ENCODE peak calls at places on chromosomes 4 and X, in ten cellular contexts. One of them, this sample, is unnamed.

GRCh38 chr4:174591243-174592021 is 69.1 kb upstream of the HPGD start:
- DNase-seq in IMR-90: no peak
- DNase-seq in CD8-positive, alpha-beta T cell: no peak
- DNase-seq in left lung: no peak
- DNase-seq in ascending aorta: no peak
- DNase-seq in SK-N-SH: no peak
- DNase-seq in dorsolateral prefrontal cortex: no peak
- DNase-seq in pancreas: no peak
- DNase-seq in naive thymus-derived CD4-positive, alpha-beta T cell: peak
- DNase-seq in colonic mucosa: no peak
- DNase-seq in this sample: no peak

GRCh38 chrX:10974920-10975319 is 136.2 kb upstream of the HCCS start:
- DNase-seq in IMR-90: no peak
- DNase-seq in CD8-positive, alpha-beta T cell: no peak
- DNase-seq in left lung: no peak
- DNase-seq in ascending aorta: no peak
- DNase-seq in SK-N-SH: no peak
- DNase-seq in dorsolateral prefrontal cortex: no peak
- DNase-seq in pancreas: no peak
- DNase-seq in naive thymus-derived CD4-positive, alpha-beta T cell: no peak
- DNase-seq in colonic mucosa: no peak
- DNase-seq in this sample: no peak

GRCh38 chrX:100373673-100374072 is 36.4 kb downstream of the PCDH19 start:
- DNase-seq in IMR-90: no peak
- DNase-seq in CD8-positive, alpha-beta T cell: no peak
- DNase-seq in left lung: no peak
- DNase-seq in ascending aorta: no peak
- DNase-seq in SK-N-SH: no peak
- DNase-seq in dorsolateral prefrontal cortex: no peak
- DNase-seq in pancreas: no peak
- DNase-seq in naive thymus-derived CD4-positive, alpha-beta T cell: no peak
- DNase-seq in colonic mucosa: no peak
- DNase-seq in this sample: no peak

GRCh38 chr4:168735735-168736134 is 238.9 kb downstream of the PALLD start:
- DNase-seq in IMR-90: no peak
- DNase-seq in CD8-positive, alpha-beta T cell: no peak
- DNase-seq in left lung: no peak
- DNase-seq in ascending aorta: no peak
- DNase-seq in SK-N-SH: no peak
- DNase-seq in dorsolateral prefrontal cortex: no peak
- DNase-seq in pancreas: no peak
- DNase-seq in naive thymus-derived CD4-positive, alpha-beta T cell: no peak
- DNase-seq in colonic mucosa: no peak
- DNase-seq in this sample: no peak

GRCh38 chrX:66021758-66022741 is 17.8 kb downstream of the VSIG4 start:
- DNase-seq in IMR-90: no peak
- DNase-seq in CD8-positive, alpha-beta T cell: no peak
- DNase-seq in left lung: no peak
- DNase-seq in ascending aorta: no peak
- DNase-seq in SK-N-SH: no peak
- DNase-seq in dorsolateral prefrontal cortex: no peak
- DNase-seq in pancreas: no peak
- DNase-seq in naive thymus-derived CD4-positive, alpha-beta T cell: no peak
- DNase-seq in colonic mucosa: no peak
- DNase-seq in this sample: no peak

GRCh38 chr4:117983541-117984451 is 50.5 kb upstream of the NDST3 start:
- DNase-seq in IMR-90: peak
- DNase-seq in CD8-positive, alpha-beta T cell: no peak
- DNase-seq in left lung: no peak
- DNase-seq in ascending aorta: no peak
- DNase-seq in SK-N-SH: no peak
- DNase-seq in dorsolateral prefrontal cortex: no peak
- DNase-seq in pancreas: no peak
- DNase-seq in naive thymus-derived CD4-positive, alpha-beta T cell: no peak
- DNase-seq in colonic mucosa: no peak
- DNase-seq in this sample: no peak

GRCh38 chrX:13664026-13664425 is 11.1 kb downstream of the TCEANC start:
- DNase-seq in IMR-90: no peak
- DNase-seq in CD8-positive, alpha-beta T cell: no peak
- DNase-seq in left lung: no peak
- DNase-seq in ascending aorta: no peak
- DNase-seq in SK-N-SH: no peak
- DNase-seq in dorsolateral prefrontal cortex: no peak
- DNase-seq in pancreas: no peak
- DNase-seq in naive thymus-derived CD4-positive, alpha-beta T cell: no peak
- DNase-seq in colonic mucosa: no peak
- DNase-seq in this sample: no peak

GRCh38 chr4:80202190-80202711 is 4.9 kb downstream of the PRDM8 start:
- DNase-seq in IMR-90: peak
- DNase-seq in CD8-positive, alpha-beta T cell: peak
- DNase-seq in left lung: peak
- DNase-seq in ascending aorta: no peak
- DNase-seq in SK-N-SH: no peak
- DNase-seq in dorsolateral prefrontal cortex: peak
- DNase-seq in pancreas: peak
- DNase-seq in naive thymus-derived CD4-positive, alpha-beta T cell: peak
- DNase-seq in colonic mucosa: peak
- DNase-seq in this sample: peak

GRCh38 chr4:38226170-38226569 is 266.0 kb downstream of the PTTG2 start:
- DNase-seq in IMR-90: no peak
- DNase-seq in CD8-positive, alpha-beta T cell: no peak
- DNase-seq in left lung: no peak
- DNase-seq in ascending aorta: no peak
- DNase-seq in SK-N-SH: no peak
- DNase-seq in dorsolateral prefrontal cortex: no peak
- DNase-seq in pancreas: no peak
- DNase-seq in naive thymus-derived CD4-positive, alpha-beta T cell: no peak
- DNase-seq in colonic mucosa: no peak
- DNase-seq in this sample: no peak

GRCh38 chr4:183517781-183518180 is 12.9 kb downstream of the ING2 start:
- DNase-seq in IMR-90: peak
- DNase-seq in CD8-positive, alpha-beta T cell: no peak
- DNase-seq in left lung: no peak
- DNase-seq in ascending aorta: no peak
- DNase-seq in SK-N-SH: no peak
- DNase-seq in dorsolateral prefrontal cortex: no peak
- DNase-seq in pancreas: no peak
- DNase-seq in naive thymus-derived CD4-positive, alpha-beta T cell: no peak
- DNase-seq in colonic mucosa: no peak
- DNase-seq in this sample: no peak

GRCh38 chr4:13860126-13860525 is 232.6 kb upstream of the BOD1L1 start:
- DNase-seq in IMR-90: no peak
- DNase-seq in CD8-positive, alpha-beta T cell: no peak
- DNase-seq in left lung: no peak
- DNase-seq in ascending aorta: no peak
- DNase-seq in SK-N-SH: peak
- DNase-seq in dorsolateral prefrontal cortex: no peak
- DNase-seq in pancreas: no peak
- DNase-seq in naive thymus-derived CD4-positive, alpha-beta T cell: no peak
- DNase-seq in colonic mucosa: no peak
- DNase-seq in this sample: no peak

GRCh38 chr4:6753103-6753560 is 29.4 kb upstream of the KIAA0232 start:
- DNase-seq in IMR-90: no peak
- DNase-seq in CD8-positive, alpha-beta T cell: no peak
- DNase-seq in left lung: no peak
- DNase-seq in ascending aorta: no peak
- DNase-seq in SK-N-SH: no peak
- DNase-seq in dorsolateral prefrontal cortex: no peak
- DNase-seq in pancreas: no peak
- DNase-seq in naive thymus-derived CD4-positive, alpha-beta T cell: no peak
- DNase-seq in colonic mucosa: peak
- DNase-seq in this sample: no peak

GRCh38 chr4:88503344-88503743 is 20.2 kb downstream of the PYURF start:
- DNase-seq in IMR-90: no peak
- DNase-seq in CD8-positive, alpha-beta T cell: no peak
- DNase-seq in left lung: no peak
- DNase-seq in ascending aorta: no peak
- DNase-seq in SK-N-SH: no peak
- DNase-seq in dorsolateral prefrontal cortex: no peak
- DNase-seq in pancreas: no peak
- DNase-seq in naive thymus-derived CD4-positive, alpha-beta T cell: no peak
- DNase-seq in colonic mucosa: no peak
- DNase-seq in this sample: no peak

GRCh38 chr4:122857160-122857559 is 30.5 kb downstream of the FGF2 start:
- DNase-seq in IMR-90: no peak
- DNase-seq in CD8-positive, alpha-beta T cell: no peak
- DNase-seq in left lung: no peak
- DNase-seq in ascending aorta: no peak
- DNase-seq in SK-N-SH: no peak
- DNase-seq in dorsolateral prefrontal cortex: no peak
- DNase-seq in pancreas: no peak
- DNase-seq in naive thymus-derived CD4-positive, alpha-beta T cell: no peak
- DNase-seq in colonic mucosa: no peak
- DNase-seq in this sample: no peak

GRCh38 chr4:122854860-122855259 is 28.2 kb downstream of the FGF2 start:
- DNase-seq in IMR-90: no peak
- DNase-seq in CD8-positive, alpha-beta T cell: no peak
- DNase-seq in left lung: no peak
- DNase-seq in ascending aorta: no peak
- DNase-seq in SK-N-SH: no peak
- DNase-seq in dorsolateral prefrontal cortex: peak
- DNase-seq in pancreas: no peak
- DNase-seq in naive thymus-derived CD4-positive, alpha-beta T cell: no peak
- DNase-seq in colonic mucosa: no peak
- DNase-seq in this sample: no peak

GRCh38 chr4:122851568-122851967 is 24.9 kb downstream of the FGF2 start:
- DNase-seq in IMR-90: no peak
- DNase-seq in CD8-positive, alpha-beta T cell: no peak
- DNase-seq in left lung: no peak
- DNase-seq in ascending aorta: no peak
- DNase-seq in SK-N-SH: no peak
- DNase-seq in dorsolateral prefrontal cortex: no peak
- DNase-seq in pancreas: no peak
- DNase-seq in naive thymus-derived CD4-positive, alpha-beta T cell: no peak
- DNase-seq in colonic mucosa: no peak
- DNase-seq in this sample: no peak

GRCh38 chr4:122855491-122855890 is 28.9 kb downstream of the FGF2 start:
- DNase-seq in IMR-90: no peak
- DNase-seq in CD8-positive, alpha-beta T cell: no peak
- DNase-seq in left lung: no peak
- DNase-seq in ascending aorta: no peak
- DNase-seq in SK-N-SH: no peak
- DNase-seq in dorsolateral prefrontal cortex: no peak
- DNase-seq in pancreas: no peak
- DNase-seq in naive thymus-derived CD4-positive, alpha-beta T cell: no peak
- DNase-seq in colonic mucosa: no peak
- DNase-seq in this sample: no peak

GRCh38 chr4:122854444-122854843 is 27.8 kb downstream of the FGF2 start:
- DNase-seq in IMR-90: no peak
- DNase-seq in CD8-positive, alpha-beta T cell: no peak
- DNase-seq in left lung: no peak
- DNase-seq in ascending aorta: no peak
- DNase-seq in SK-N-SH: no peak
- DNase-seq in dorsolateral prefrontal cortex: peak
- DNase-seq in pancreas: no peak
- DNase-seq in naive thymus-derived CD4-positive, alpha-beta T cell: no peak
- DNase-seq in colonic mucosa: no peak
- DNase-seq in this sample: no peak
- H3K27ac ChIP-seq in IMR-90: no peak
- H3K27ac ChIP-seq in CD8-positive, alpha-beta T cell: no peak
- H3K27ac ChIP-seq in left lung: peak
- H3K27ac ChIP-seq in ascending aorta: peak
- H3K27ac ChIP-seq in SK-N-SH: no peak
- H3K27ac ChIP-seq in dorsolateral prefrontal cortex: peak
- H3K27ac ChIP-seq in pancreas: no peak
- H3K27ac ChIP-seq in naive thymus-derived CD4-positive, alpha-beta T cell: no peak
- H3K27ac ChIP-seq in colonic mucosa: peak
- H3K27ac ChIP-seq in this sample: no peak

DNA sequence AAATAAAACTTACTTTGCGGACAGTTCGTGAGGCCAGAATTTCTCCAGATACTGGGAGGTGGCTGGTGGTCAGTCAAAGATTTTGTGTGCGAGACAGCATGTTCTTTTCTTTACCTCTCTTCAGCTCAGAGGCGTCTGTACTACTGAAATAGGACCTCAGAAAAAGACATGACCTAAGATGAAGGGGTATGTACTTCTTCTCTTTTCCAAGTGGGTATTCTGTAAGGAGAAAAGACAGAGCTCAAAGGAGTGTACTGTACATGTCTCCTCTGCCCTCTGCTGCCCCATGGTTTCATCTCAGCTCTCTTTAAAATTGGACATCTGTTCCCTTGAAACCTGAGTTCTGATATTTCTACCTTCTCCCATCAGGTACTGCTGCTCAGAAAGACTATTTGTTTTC is 38.1 kb downstream of the SEPTIN11 start:
- DNase-seq in IMR-90: no peak
- DNase-seq in CD8-positive, alpha-beta T cell: no peak
- DNase-seq in left lung: no peak
- DNase-seq in ascending aorta: no peak
- DNase-seq in SK-N-SH: no peak
- DNase-seq in dorsolateral prefrontal cortex: no peak
- DNase-seq in pancreas: no peak
- DNase-seq in naive thymus-derived CD4-positive, alpha-beta T cell: no peak
- DNase-seq in colonic mucosa: no peak
- DNase-seq in this sample: no peak
- H3K4me3 ChIP-seq in IMR-90: peak
- H3K4me3 ChIP-seq in CD8-positive, alpha-beta T cell: no peak
- H3K4me3 ChIP-seq in left lung: no peak
- H3K4me3 ChIP-seq in ascending aorta: peak
- H3K4me3 ChIP-seq in SK-N-SH: peak
- H3K4me3 ChIP-seq in dorsolateral prefrontal cortex: no peak
- H3K4me3 ChIP-seq in pancreas: no peak
- H3K4me3 ChIP-seq in naive thymus-derived CD4-positive, alpha-beta T cell: no peak
- H3K4me3 ChIP-seq in colonic mucosa: no peak
- H3K4me3 ChIP-seq in this sample: peak

GRCh38 chr4:10180603-10180926 is 64.0 kb upstream of the WDR1 start:
- DNase-seq in IMR-90: no peak
- DNase-seq in CD8-positive, alpha-beta T cell: no peak
- DNase-seq in left lung: no peak
- DNase-seq in ascending aorta: no peak
- DNase-seq in SK-N-SH: no peak
- DNase-seq in dorsolateral prefrontal cortex: no peak
- DNase-seq in pancreas: no peak
- DNase-seq in naive thymus-derived CD4-positive, alpha-beta T cell: no peak
- DNase-seq in colonic mucosa: no peak
- DNase-seq in this sample: no peak
- H3K27ac ChIP-seq in IMR-90: peak
- H3K27ac ChIP-seq in CD8-positive, alpha-beta T cell: no peak
- H3K27ac ChIP-seq in left lung: no peak
- H3K27ac ChIP-seq in ascending aorta: no peak
- H3K27ac ChIP-seq in SK-N-SH: peak
- H3K27ac ChIP-seq in dorsolateral prefrontal cortex: no peak
- H3K27ac ChIP-seq in pancreas: no peak
- H3K27ac ChIP-seq in naive thymus-derived CD4-positive, alpha-beta T cell: no peak
- H3K27ac ChIP-seq in colonic mucosa: no peak
- H3K27ac ChIP-seq in this sample: peak

DNA sequence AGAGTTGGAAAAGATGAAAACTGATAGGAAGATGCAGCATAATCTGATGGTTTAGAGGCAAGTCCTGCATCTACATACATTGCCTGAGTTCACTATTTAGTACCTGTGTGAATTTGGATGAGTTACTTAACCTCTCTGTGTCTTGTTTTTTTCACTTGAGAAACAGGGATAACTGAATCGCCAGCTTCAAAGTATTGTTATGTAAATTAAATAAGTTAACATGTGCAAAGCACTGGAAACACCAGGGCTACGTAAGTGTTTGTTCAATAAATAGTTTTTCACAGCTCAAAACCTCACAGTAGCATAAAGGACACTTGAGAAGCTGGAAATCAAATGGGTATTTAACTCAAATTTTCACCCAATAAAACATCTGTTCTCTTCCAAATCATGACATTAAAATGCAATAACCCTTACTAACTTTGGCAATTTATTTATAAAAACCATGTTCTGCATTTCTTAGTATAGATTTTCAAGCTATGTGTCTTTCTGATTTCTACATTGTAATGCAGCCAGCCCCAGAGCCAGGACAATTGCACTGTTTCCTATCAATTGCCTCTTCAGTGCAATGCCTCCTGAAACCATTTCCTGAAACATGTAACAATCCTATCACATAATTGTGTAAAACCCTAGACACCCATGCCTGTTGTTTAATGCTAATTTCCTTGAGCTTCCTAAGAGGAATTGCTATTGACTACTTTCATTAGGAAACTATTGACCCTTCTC is 177.2 kb downstream of the UNC5C start:
- DNase-seq in IMR-90: no peak
- DNase-seq in CD8-positive, alpha-beta T cell: no peak
- DNase-seq in left lung: no peak
- DNase-seq in ascending aorta: no peak
- DNase-seq in SK-N-SH: no peak
- DNase-seq in dorsolateral prefrontal cortex: no peak
- DNase-seq in pancreas: no peak
- DNase-seq in naive thymus-derived CD4-positive, alpha-beta T cell: no peak
- DNase-seq in colonic mucosa: no peak
- DNase-seq in this sample: no peak
- H3K4me3 ChIP-seq in IMR-90: no peak
- H3K4me3 ChIP-seq in CD8-positive, alpha-beta T cell: no peak
- H3K4me3 ChIP-seq in left lung: no peak
- H3K4me3 ChIP-seq in ascending aorta: no peak
- H3K4me3 ChIP-seq in SK-N-SH: no peak
- H3K4me3 ChIP-seq in dorsolateral prefrontal cortex: no peak
- H3K4me3 ChIP-seq in pancreas: no peak
- H3K4me3 ChIP-seq in naive thymus-derived CD4-positive, alpha-beta T cell: no peak
- H3K4me3 ChIP-seq in colonic mucosa: no peak
- H3K4me3 ChIP-seq in this sample: no peak